ENCODE peak calls at places on chromosomes 13 and 19, in seven cellular contexts. U is ACHN; D is neuronal stem cell; S is NCI-H146; C is Caco-2; M is naive thymus-derived CD8-positive, alpha-beta T cell; X is SW 1271. R is an unnamed sample.

GRCh38 chr19:45477713-45478453 is 10.1 kb downstream of the FOSB start:
- DNase-seq in U (peak; percentile 50), D (no peak), S (peak; percentile 95), C (no peak), M (no peak), X (no peak), R (no peak)

GRCh38 chr19:18710986-18711751 is 27.7 kb downstream of the CRTC1 start:
- DNase-seq in U (no peak), D (no peak), S (no peak), C (no peak), M (no peak), X (no peak), R (no peak)

GRCh38 chr19:2827840-2828489 is 8.3 kb downstream of the ZNF554 start:
- DNase-seq in U (no peak), D (no peak), S (no peak), C (no peak), M (no peak), X (no peak), R (no peak)

GRCh38 chr19:5050905-5051304 is 82.0 kb downstream of the KDM4B start:
- DNase-seq in U (no peak), D (no peak), S (no peak), C (no peak), M (no peak), X (no peak), R (no peak)

GRCh38 chr13:114226088-114226487 is 8.6 kb upstream of the CDC16 start:
- DNase-seq in U (no peak), D (no peak), S (no peak), C (no peak), M (peak; percentile 47), X (no peak), R (no peak)

GRCh38 chr13:74794147-74794546 is 659.9 kb upstream of the KLF12 start:
- DNase-seq in U (no peak), D (no peak), S (no peak), C (no peak), M (no peak), X (no peak), R (no peak)

GRCh38 chr19:48837081-48837524 is 812 bp upstream of the HSD17B14 start:
- DNase-seq in U (peak; percentile 85), D (peak; percentile 93), S (peak; percentile 88), C (no peak), M (peak; percentile 86), X (peak; percentile 89), R (peak; percentile 90)

GRCh38 chr19:48663667-48664066 is 9.2 kb downstream of the NTN5 start:
- DNase-seq in U (no peak), D (no peak), S (no peak), C (no peak), M (no peak), X (no peak), R (no peak)

GRCh38 chr19:9967326-9967725 is 31.0 kb upstream of the OLFM2 start:
- DNase-seq in U (no peak), D (no peak), S (no peak), C (no peak), M (no peak), X (no peak), R (no peak)

GRCh38 chr13:46797468-46798237 is 692 bp upstream of the ESD start:
- DNase-seq in U (peak; percentile 38), D (no peak), S (peak; percentile 33), C (peak; percentile 19), M (no peak), X (no peak), R (no peak)

GRCh38 chr13:35744566-35745203 is 268.2 kb upstream of the MAB21L1 start:
- DNase-seq in U (no peak), D (no peak), S (no peak), C (no peak), M (no peak), X (no peak), R (no peak)

GRCh38 chr13:110254151-110254679 is 52.7 kb downstream of the COL4A1 start:
- DNase-seq in U (no peak), D (no peak), S (no peak), C (no peak), M (no peak), X (no peak), R (no peak)

GRCh38 chr13:62324842-62325241 is 909.2 kb upstream of the PCDH20 start:
- DNase-seq in U (no peak), D (no peak), S (no peak), C (no peak), M (no peak), X (no peak), R (no peak)

GRCh38 chr19:10625003-10625761 is at the start of gene SLC44A2:
- DNase-seq in U (peak; percentile 57), D (peak; percentile 66), S (peak; percentile 87), C (peak; percentile 93), M (no peak), X (no peak), R (no peak)

GRCh38 chr13:34156841-34157365 is 339.0 kb downstream of the RFC3 start:
- DNase-seq in U (peak; percentile 88), D (no peak), S (peak; percentile 94), C (peak; percentile 71), M (no peak), X (peak; percentile 91), R (peak; percentile 85)

GRCh38 chr19:42252365-42253244 is 2.3 kb downstream of the ERF start:
- DNase-seq in U (no peak), D (no peak), S (no peak), C (no peak), M (no peak), X (no peak), R (no peak)

GRCh38 chr13:35690546-35690945 is 214.1 kb upstream of the MAB21L1 start:
- DNase-seq in U (no peak), D (no peak), S (no peak), C (no peak), M (no peak), X (no peak), R (no peak)

GRCh38 chr13:90562388-90562787 is 785.1 kb upstream of the MIR17HG start:
- DNase-seq in U (no peak), D (no peak), S (no peak), C (no peak), M (no peak), X (no peak), R (no peak)

GRCh38 chr19:19146000-19146608 is 7.8 kb upstream of the TMEM161A start:
- DNase-seq in U (peak; percentile 63), D (peak; percentile 76), S (peak; percentile 69), C (peak; percentile 90), M (peak; percentile 81), X (no peak), R (peak; percentile 23)

GRCh38 chr19:50210425-50210824 is 7.0 kb downstream of the MYH14 start:
- DNase-seq in U (no peak), D (no peak), S (no peak), C (no peak), M (no peak), X (no peak), R (no peak)

GRCh38 chr19:13006431-13007281 is 11.4 kb downstream of the NFIX start:
- DNase-seq in U (no peak), D (no peak), S (no peak), C (no peak), M (no peak), X (no peak), R (no peak)

GRCh38 chr19:35978271-35978670 is 16.7 kb upstream of the SDHAF1 start:
- DNase-seq in U (no peak), D (no peak), S (no peak), C (no peak), M (no peak), X (no peak), R (no peak)

GRCh38 chr13:26300140-26300539 is 46.2 kb downstream of the CDK8 start:
- DNase-seq in U (no peak), D (no peak), S (no peak), C (no peak), M (no peak), X (no peak), R (no peak)

GRCh38 chr13:26021516-26021915 is 30.3 kb downstream of the SHISA2 start:
- DNase-seq in U (peak; percentile 29), D (no peak), S (no peak), C (no peak), M (no peak), X (no peak), R (no peak)

GRCh38 chr13:37492741-37493514 is 105.6 kb downstream of the POSTN start:
- DNase-seq in U (no peak), D (no peak), S (no peak), C (no peak), M (no peak), X (no peak), R (no peak)

GRCh38 chr19:48739835-48740704 is at the start of gene RASIP1:
- DNase-seq in U (no peak), D (no peak), S (peak; percentile 67), C (no peak), M (no peak), X (no peak), R (no peak)

GRCh38 chr19:23817519-23817918 is 58.8 kb upstream of the ZNF681 start:
- DNase-seq in U (peak; percentile 12), D (no peak), S (peak; percentile 16), C (peak; percentile 9), M (peak; percentile 42), X (peak; percentile 4), R (peak; percentile 6)

GRCh38 chr19:39599116-39599515 is 3.2 kb upstream of the LGALS13 start:
- DNase-seq in U (peak; percentile 32), D (peak; percentile 53), S (no peak), C (peak; percentile 63), M (no peak), X (no peak), R (no peak)

GRCh38 chr13:67277581-67277980 is 47.4 kb upstream of the PCDH9 start:
- DNase-seq in U (no peak), D (no peak), S (no peak), C (no peak), M (no peak), X (no peak), R (no peak)

GRCh38 chr19:30719991-30720329 is 347.8 kb downstream of the ZNF536 start:
- DNase-seq in U (no peak), D (no peak), S (no peak), C (no peak), M (no peak), X (no peak), R (no peak)

GRCh38 chr13:27973291-27973690 is 4.2 kb upstream of the CDX2 start:
- DNase-seq in U (no peak), D (no peak), S (no peak), C (no peak), M (no peak), X (no peak), R (no peak)

GRCh38 chr19:7516281-7516862 is 469 bp downstream of the ZNF358 start:
- DNase-seq in U (no peak), D (no peak), S (no peak), C (no peak), M (no peak), X (no peak), R (no peak)

GRCh38 chr19:10769533-10770491 is 51.9 kb downstream of the DNM2 start:
- DNase-seq in U (peak; percentile 54), D (no peak), S (no peak), C (peak; percentile 31), M (peak; percentile 36), X (no peak), R (no peak)

GRCh38 chr19:49645592-49645991 is 3.6 kb downstream of the SCAF1 start:
- DNase-seq in U (no peak), D (no peak), S (no peak), C (no peak), M (no peak), X (no peak), R (no peak)

GRCh38 chr19:40228863-40229262 is 2.4 kb upstream of the CCNP start:
- DNase-seq in U (no peak), D (no peak), S (no peak), C (no peak), M (no peak), X (no peak), R (no peak)

GRCh38 chr13:30880151-30880551 is 25.9 kb upstream of the MEDAG start:
- DNase-seq in U (no peak), D (no peak), S (no peak), C (no peak), M (no peak), X (no peak), R (no peak)

GRCh38 chr19:50722248-50723013 is 733 bp upstream of the CLEC11A start:
- DNase-seq in U (no peak), D (no peak), S (no peak), C (no peak), M (no peak), X (no peak), R (no peak)

GRCh38 chr13:93559718-93560117 is 333.1 kb downstream of the GPC6 start:
- DNase-seq in U (peak; percentile 96), D (no peak), S (peak; percentile 18), C (no peak), M (no peak), X (no peak), R (no peak)

R was measured in GDM1.